ENCODE peak calls at places on chromosome 1, in seven cellular contexts. D is spleen, B is H1, M is vagina, S is sigmoid colon, Q is heart left ventricle, W is uterus. I is an unnamed sample.

GRCh38 chr1:31266547-31266946 is 26.9 kb upstream of the NKAIN1 start:
- DNase-seq in S (no peak), D (no peak), Q (no peak), M (no peak), B (no peak), W (no peak), I (no peak)

GRCh38 chr1:10681296-10682113 is 114.9 kb downstream of the CASZ1 start:
- DNase-seq in M (no peak), S (no peak), B (no peak), D (no peak), Q (no peak), W (no peak), I (no peak)

GRCh38 chr1:180881806-180882509 is 30.7 kb upstream of the KIAA1614 start:
- DNase-seq in Q (no peak), W (no peak), S (no peak), M (no peak), D (no peak), B (no peak), I (no peak)

GRCh38 chr1:93636712-93637111 is 44.9 kb downstream of the BCAR3 start:
- DNase-seq in Q (no peak), D (no peak), M (no peak), B (no peak), S (no peak), W (no peak), I (no peak)

GRCh38 chr1:198937231-198938031 is 298.6 kb downstream of the PTPRC start:
- DNase-seq in S (no peak), Q (peak; percentile 27), B (no peak), D (no peak), M (no peak), W (no peak), I (peak; percentile 13)

GRCh38 chr1:234206651-234207284 is 166.5 kb upstream of the COA6 start:
- DNase-seq in Q (no peak), M (no peak), W (peak; percentile 19), S (no peak), B (no peak), D (no peak), I (no peak)

GRCh38 chr1:230761443-230762167 is 14.4 kb downstream of the CAPN9 start:
- DNase-seq in W (no peak), D (no peak), Q (no peak), B (no peak), S (no peak), M (no peak), I (no peak)

GRCh38 chr1:175569117-175569743 is 174.2 kb downstream of the TNR start:
- DNase-seq in D (no peak), M (no peak), B (no peak), W (no peak), Q (no peak), S (no peak), I (no peak)

GRCh38 chr1:175003521-175003920 is 3.8 kb downstream of the CACYBP start:
- DNase-seq in Q (no peak), B (no peak), D (no peak), M (no peak), W (no peak), S (no peak), I (no peak)

GRCh38 chr1:111596499-111596898 is 23.1 kb upstream of the RAP1A start:
- DNase-seq in B (no peak), W (no peak), Q (no peak), D (peak; percentile 87), S (no peak), M (no peak), I (no peak)

GRCh38 chr1:161069201-161069685 is 448 bp downstream of the ARHGAP30 start:
- DNase-seq in D (no peak), Q (no peak), S (no peak), M (no peak), B (no peak), W (no peak), I (no peak)

GRCh38 chr1:161068306-161069200 is 1.1 kb downstream of the ARHGAP30 start:
- DNase-seq in S (peak; percentile 80), Q (peak; percentile 75), D (peak; percentile 95), M (no peak), B (no peak), W (no peak), I (no peak)

GRCh38 chr1:161071886-161072371 is 2.2 kb upstream of the ARHGAP30 start:
- DNase-seq in S (no peak), M (no peak), B (peak; percentile 33), Q (peak; percentile 69), D (peak; percentile 89), W (no peak), I (peak; percentile 46)

GRCh38 chr1:161070737-161071136 is 1.0 kb upstream of the ARHGAP30 start:
- DNase-seq in S (no peak), D (no peak), M (no peak), W (no peak), Q (no peak), B (no peak), I (no peak)

GRCh38 chr1:161069731-161070270 is at the start of gene ARHGAP30:
- DNase-seq in W (peak; percentile 25), S (peak; percentile 83), M (no peak), D (peak; percentile 97), B (no peak), Q (peak; percentile 80), I (no peak)
- TF ChIP-seq POLR2A in W (no peak), S (no peak), M (no peak), D (peak; percentile 29), B (no peak), Q (no peak), I (no peak)

GRCh38 chr1:215793210-215793609 is 226.1 kb downstream of the KCTD3 start:
- DNase-seq in Q (no peak), D (no peak), S (no peak), B (no peak), M (no peak), W (no peak), I (no peak)
- TF ChIP-seq CTCF in Q (peak; percentile 9), D (no peak), S (no peak), B (no peak), M (no peak), W (no peak), I (no peak)

DNA sequence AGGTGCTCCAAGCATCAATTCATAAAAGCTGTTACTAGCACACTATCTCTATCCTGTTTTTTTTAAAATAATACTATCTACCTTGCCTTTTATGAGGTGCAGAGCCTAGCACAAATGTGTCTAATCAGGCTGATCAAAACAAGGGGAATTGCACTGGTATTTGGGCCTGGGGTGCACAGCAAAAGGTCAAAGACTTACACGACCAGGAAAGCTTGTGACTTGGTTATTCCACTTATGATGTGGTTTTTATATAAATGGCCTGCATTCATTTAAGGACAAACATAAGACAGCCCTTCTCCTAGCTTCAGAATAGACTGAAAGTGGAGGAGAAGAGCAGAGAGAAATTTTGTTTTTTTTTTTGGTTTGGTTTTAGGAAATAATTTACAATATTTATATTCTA is 98.4 kb upstream of the SGIP1 start:
- DNase-seq in W (no peak), S (no peak), Q (no peak), B (no peak), D (no peak), M (no peak), I (no peak)
- H3K4me1 ChIP-seq in W (no peaks in the 10 kb centered on the region), S (no peaks in the 10 kb centered on the region), Q (no peaks in the 10 kb centered on the region), B (no peaks in the 10 kb centered on the region), D (peaks cover 16% of the 10 kb centered on the region), M (peaks cover 12% of the 10 kb centered on the region), I (no peaks in the 10 kb centered on the region)

GRCh38 chr1:110004583-110004982 is 20.0 kb downstream of the AHCYL1 start:
- DNase-seq in S (no peak), M (no peak), B (no peak), W (no peak), D (no peak), Q (no peak), I (no peak)
- TF ChIP-seq POLR2A in S (no peak), M (no peak), B (no peak), W (no peak), D (no peak), Q (no peak), I (no peak)

DNA sequence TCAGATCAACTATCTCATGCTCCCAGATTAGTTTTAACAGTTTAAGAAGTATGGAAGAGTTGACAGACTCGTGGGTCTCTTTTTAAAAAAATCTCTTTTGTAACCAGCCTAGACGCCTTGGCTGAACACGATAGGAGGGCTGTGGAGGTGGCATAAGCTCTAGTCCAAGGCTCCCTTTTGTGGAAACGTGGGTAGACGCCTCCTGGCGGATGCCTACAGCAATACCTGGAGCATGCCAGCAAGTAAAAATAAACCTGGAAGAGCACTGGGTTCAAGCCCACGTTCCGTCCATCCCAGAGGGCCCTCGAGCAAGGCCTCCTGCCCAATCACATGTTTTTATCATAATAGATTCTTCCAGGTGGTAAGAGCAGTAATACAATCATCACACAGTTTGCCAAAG is 87.9 kb downstream of the RGS7 start:
- DNase-seq in Q (no peak), W (no peak), S (no peak), B (no peak), D (no peak), M (no peak), I (no peak)
- TF ChIP-seq CTCF in Q (no peak), W (no peak), S (no peak), B (peak; percentile 53), D (no peak), M (no peak), I (no peak)

GRCh38 chr1:15761729-15762128 is 3.1 kb downstream of the FBLIM1 start:
- DNase-seq in M (no peak), B (no peak), D (no peak), W (no peak), S (no peak), Q (peak; percentile 70), I (no peak)

GRCh38 chr1:15764890-15765289 is 6.3 kb downstream of the FBLIM1 start:
- DNase-seq in S (no peak), Q (no peak), B (no peak), M (no peak), W (no peak), D (no peak), I (no peak)

GRCh38 chr1:15760520-15761211 is 2.1 kb downstream of the FBLIM1 start:
- DNase-seq in D (no peak), W (peak; percentile 39), M (no peak), S (peak; percentile 82), B (no peak), Q (peak; percentile 77), I (no peak)

GRCh38 chr1:15764269-15764764 is 5.7 kb downstream of the FBLIM1 start:
- DNase-seq in S (no peak), Q (no peak), B (no peak), M (no peak), W (no peak), D (no peak), I (no peak)

GRCh38 chr1:15762546-15762945 is 4.0 kb downstream of the FBLIM1 start:
- DNase-seq in W (no peak), M (no peak), D (no peak), Q (no peak), B (no peak), S (no peak), I (no peak)
- H3K4me1 ChIP-seq in W (peaks cover 4% of the 10 kb centered on the region), M (peaks cover 61% of the 10 kb centered on the region), D (peaks cover 67% of the 10 kb centered on the region), Q (peaks cover 59% of the 10 kb centered on the region), B (peaks cover 15% of the 10 kb centered on the region), S (no peaks in the 10 kb centered on the region), I (peaks cover 6% of the 10 kb centered on the region)